ENCODE peak calls at places on chromosome 12, in ten cellular contexts. S is fibroblast of the conjunctiva; X is heart left ventricle; E is EL; H is stimulated activated CD8-positive, alpha-beta memory T cell treated with anti-CD3 and anti-CD28 coated beads, Interleukin-15, amount 100 ng/mL, for 4 hours; D is AG08395; V is naive B cell; G is CD4-positive, alpha-beta memory T cell; O is HEK293T; R is tibial nerve. A is an unnamed sample.

GRCh38 chr12:14716848-14717444 is 20.5 kb upstream of the GUCY2C start:
- DNase-seq in S (peak), X (no peak), E (peak), H (peak), D (peak), V (peak), G (peak), O (peak), R (peak), A (peak)

GRCh38 chr12:106840217-106840616 is 65.7 kb downstream of the RIC8B start:
- DNase-seq in S (no peak), X (no peak), E (peak), H (no peak), D (peak), V (no peak), G (no peak), O (peak), R (no peak), A (peak)

GRCh38 chr12:116454950-116455447 is 104.2 kb upstream of the MAP1LC3B2 start:
- DNase-seq in S (no peak), X (no peak), E (peak), H (no peak), D (peak), V (no peak), G (no peak), O (no peak), R (no peak), A (peak)

GRCh38 chr12:12533238-12533829 is 29.3 kb downstream of the DUSP16 start:
- DNase-seq in S (no peak), X (peak), E (no peak), H (no peak), D (no peak), V (no peak), G (no peak), O (no peak), R (no peak), A (no peak)

GRCh38 chr12:6630696-6631095 is 5.1 kb downstream of the LPAR5 start:
- DNase-seq in S (no peak), X (no peak), E (no peak), H (no peak), D (no peak), V (no peak), G (no peak), O (no peak), R (no peak), A (no peak)

GRCh38 chr12:42145552-42146215 is 1.0 kb upstream of the GXYLT1 start:
- DNase-seq in S (no peak), X (no peak), E (peak), H (no peak), D (no peak), V (no peak), G (no peak), O (no peak), R (no peak), A (no peak)

GRCh38 chr12:1842905-1843640 is 22.7 kb downstream of the LRTM2 start:
- DNase-seq in S (no peak), X (peak), E (no peak), H (no peak), D (no peak), V (no peak), G (no peak), O (no peak), R (no peak), A (no peak)

GRCh38 chr12:1995205-1995896 is 8.9 kb downstream of the DCP1B start:
- DNase-seq in S (no peak), X (no peak), E (peak), H (no peak), D (no peak), V (no peak), G (no peak), O (no peak), R (no peak), A (no peak)

GRCh38 chr12:108578813-108579212 is 16.4 kb downstream of the ISCU start:
- DNase-seq in S (no peak), X (no peak), E (no peak), H (no peak), D (no peak), V (no peak), G (no peak), O (no peak), R (no peak), A (no peak)

GRCh38 chr12:131721548-131721947 is 10.7 kb downstream of the SFSWAP start:
- DNase-seq in S (no peak), X (no peak), E (no peak), H (no peak), D (no peak), V (no peak), G (no peak), O (no peak), R (no peak), A (no peak)

GRCh38 chr12:48184549-48184922 is 1.1 kb downstream of the CCDC184 start:
- DNase-seq in S (no peak), X (no peak), E (no peak), H (no peak), D (no peak), V (no peak), G (no peak), O (no peak), R (no peak), A (no peak)